ENCODE peak calls at places on chromosomes 4 and X, in eight cellular contexts. F is amniotic stem cell, M is AML-193, V is NCI-H69, L is HCT116, N is type B pancreatic cell, K is epithelial cell of esophagus, J is NCI-H1092 treated with DMSO at 0.1 percent for 48 hours. Z is an unnamed sample.

GRCh38 chr4:159048166-159048886 is 54.6 kb upstream of the RAPGEF2 start:
- DNase-seq in F (no peak), M (no peak), V (peak), L (no peak), N (no peak), K (peak), J (peak), Z (peak)

GRCh38 chr4:94356444-94356843 is 13.8 kb upstream of the HPGDS start:
- DNase-seq in F (no peak), M (no peak), V (no peak), L (no peak), N (no peak), K (no peak), J (no peak), Z (no peak)

GRCh38 chrX:65866146-65866545 is 173.7 kb downstream of the VSIG4 start:
- DNase-seq in F (no peak), M (no peak), V (no peak), L (no peak), N (no peak), K (peak), J (no peak), Z (no peak)

GRCh38 chr4:97646997-97647396 is 496.3 kb downstream of the STPG2 start:
- DNase-seq in F (peak), M (no peak), V (peak), L (no peak), N (no peak), K (peak), J (no peak), Z (no peak)

GRCh38 chr4:129950217-129950616 is 854.3 kb downstream of the C4orf33 start:
- DNase-seq in F (no peak), M (no peak), V (no peak), L (no peak), N (no peak), K (no peak), J (no peak), Z (no peak)

GRCh38 chr4:40321671-40322131 is 13.4 kb upstream of the CHRNA9 start:
- DNase-seq in F (peak), M (no peak), V (peak), L (no peak), N (no peak), K (peak), J (peak), Z (peak)

GRCh38 chr4:2462218-2462991 is 6.5 kb upstream of the RNF4 start:
- DNase-seq in F (peak), M (peak), V (peak), L (peak), N (peak), K (peak), J (peak), Z (peak)

GRCh38 chr4:1406416-1406945 is at the start of gene NKX1-1:
- DNase-seq in F (no peak), M (no peak), V (no peak), L (no peak), N (no peak), K (no peak), J (no peak), Z (no peak)

GRCh38 chr4:77123403-77123802 is 33.6 kb upstream of the CCNG2 start:
- DNase-seq in F (no peak), M (no peak), V (no peak), L (no peak), N (no peak), K (no peak), J (no peak), Z (no peak)

GRCh38 chr4:30744957-30745640 is 24.9 kb downstream of the PCDH7 start:
- DNase-seq in F (peak), M (no peak), V (no peak), L (no peak), N (no peak), K (no peak), J (no peak), Z (no peak)

GRCh38 chr4:75110061-75110460 is 177.1 kb downstream of the PARM1 start:
- DNase-seq in F (no peak), M (no peak), V (no peak), L (no peak), N (no peak), K (no peak), J (no peak), Z (no peak)

GRCh38 chr4:142656178-142656577 is 189.9 kb downstream of the INPP4B start:
- DNase-seq in F (no peak), M (no peak), V (peak), L (peak), N (no peak), K (peak), J (no peak), Z (no peak)

GRCh38 chr4:86367577-86367976 is 7.7 kb upstream of the MAPK10 start:
- DNase-seq in F (no peak), M (no peak), V (no peak), L (no peak), N (no peak), K (no peak), J (no peak), Z (no peak)